ENCODE peak calls at places on chromosomes 3 and 15, in four cellular contexts. W, K, V and F are unnamed samples.
A peak's percentile ranks its signal among the peaks of the same experiment; 100 is the strongest.

GRCh38 chr3:190272747-190273146 is 49.5 kb downstream of the CLDN1 start:
- DNase-seq in W (no peak), K (no peak), V (no peak), F (no peak)

GRCh38 chr15:99452010-99452409 is 113.8 kb upstream of the MEF2A start:
- DNase-seq in W (no peak), K (no peak), V (peak; percentile 56), F (peak; percentile 4)

GRCh38 chr3:189270248-189270832 is 98.6 kb downstream of the TPRG1 start:
- DNase-seq in W (peak; percentile 32), K (peak; percentile 78), V (peak; percentile 78), F (peak; percentile 7)

GRCh38 chr3:172194702-172195392 is 155.5 kb downstream of the FNDC3B start:
- DNase-seq in W (no peak), K (no peak), V (no peak), F (no peak)

GRCh38 chr3:126557415-126557745 is 1.4 kb downstream of the C3orf22 start:
- DNase-seq in W (no peak), K (peak; percentile 3), V (peak; percentile 45), F (no peak)

GRCh38 chr15:66820474-66821258 is 118.6 kb downstream of the SMAD6 start:
- DNase-seq in W (no peak), K (no peak), V (no peak), F (no peak)

GRCh38 chr3:143604402-143604801 is 243.9 kb downstream of the SLC9A9 start:
- DNase-seq in W (no peak), K (no peak), V (no peak), F (no peak)

GRCh38 chr3:39361252-39361927 is 21.8 kb upstream of the SLC25A38 start:
- DNase-seq in W (no peak), K (no peak), V (no peak), F (no peak)

GRCh38 chr3:117454236-117454635 is 744.7 kb downstream of the TUSC7 start:
- DNase-seq in W (no peak), K (no peak), V (no peak), F (no peak)

GRCh38 chr3:73270839-73271483 is 209.5 kb downstream of the EBLN2 start:
- DNase-seq in W (no peak), K (no peak), V (no peak), F (no peak)

GRCh38 chr3:124584552-124585391 is 145.5 kb upstream of the UMPS start:
- DNase-seq in W (peak; percentile 77), K (peak; percentile 86), V (peak; percentile 93), F (peak; percentile 85)

GRCh38 chr3:99892332-99892731 is 74.7 kb downstream of the CMSS1 start:
- DNase-seq in W (no peak), K (no peak), V (no peak), F (no peak)

GRCh38 chr15:74790080-74790916 is 8.4 kb downstream of the CSK start:
- DNase-seq in W (peak; percentile 74), K (peak; percentile 68), V (peak; percentile 93), F (peak; percentile 82)

GRCh38 chr3:39903253-39903652 is 93.8 kb downstream of the MYRIP start:
- DNase-seq in W (no peak), K (no peak), V (no peak), F (no peak)

GRCh38 chr3:156873906-156874305 is 47.8 kb downstream of the LEKR1 start:
- DNase-seq in W (no peak), K (no peak), V (no peak), F (no peak)

GRCh38 chr15:33298631-33299030 is 12.1 kb upstream of the RYR3 start:
- DNase-seq in W (no peak), K (no peak), V (no peak), F (no peak)

GRCh38 chr3:7309707-7310106 is 448.8 kb downstream of the GRM7 start:
- DNase-seq in W (peak; percentile 34), K (peak; percentile 21), V (peak; percentile 81), F (peak; percentile 22)

GRCh38 chr3:48595075-48595525 is at the start of gene COL7A1:
- DNase-seq in W (no peak), K (no peak), V (no peak), F (peak; percentile 33)

GRCh38 chr15:96345560-96346389 is 15.3 kb downstream of the NR2F2 start:
- DNase-seq in W (peak; percentile 78), K (no peak), V (peak; percentile 96), F (peak; percentile 69)

GRCh38 chr3:127015282-127016042 is 32.5 kb downstream of the PLXNA1 start:
- DNase-seq in W (no peak), K (no peak), V (no peak), F (no peak)

GRCh38 chr3:31010491-31010890 is 116.0 kb upstream of the GADL1 start:
- DNase-seq in W (no peak), K (no peak), V (no peak), F (no peak)

GRCh38 chr3:26104856-26105255 is 315.0 kb downstream of the OXSM start:
- DNase-seq in W (no peak), K (no peak), V (no peak), F (peak; percentile 16)

GRCh38 chr3:173932624-173933023 is 535.1 kb downstream of the NLGN1 start:
- DNase-seq in W (no peak), K (no peak), V (no peak), F (no peak)

GRCh38 chr3:49333091-49333490 is 6.8 kb downstream of the USP4 start:
- DNase-seq in W (no peak), K (no peak), V (no peak), F (no peak)

GRCh38 chr15:59555696-59556095 is 55.9 kb upstream of the GCNT3 start:
- DNase-seq in W (no peak), K (peak; percentile 67), V (no peak), F (no peak)

GRCh38 chr3:41259449-41260062 is 60.3 kb downstream of the CTNNB1 start:
- DNase-seq in W (no peak), K (no peak), V (no peak), F (no peak)

GRCh38 chr15:101225658-101226057 is 26.2 kb downstream of the CHSY1 start:
- DNase-seq in W (no peak), K (no peak), V (no peak), F (no peak)
- H3K27ac ChIP-seq in W (no peak overlapping the region), K (no peak overlapping the region), V (no peak overlapping the region), F (no peak overlapping the region)

GRCh38 chr3:110391045-110391444 is 680.6 kb upstream of the NECTIN3 start:
- DNase-seq in W (no peak), K (no peak), V (no peak), F (no peak)

GRCh38 chr3:110389005-110389404 is 682.6 kb upstream of the NECTIN3 start:
- DNase-seq in W (no peak), K (no peak), V (no peak), F (no peak)

GRCh38 chr3:110397115-110397514 is 674.5 kb upstream of the NECTIN3 start:
- DNase-seq in W (no peak), K (no peak), V (no peak), F (no peak)

DNA sequence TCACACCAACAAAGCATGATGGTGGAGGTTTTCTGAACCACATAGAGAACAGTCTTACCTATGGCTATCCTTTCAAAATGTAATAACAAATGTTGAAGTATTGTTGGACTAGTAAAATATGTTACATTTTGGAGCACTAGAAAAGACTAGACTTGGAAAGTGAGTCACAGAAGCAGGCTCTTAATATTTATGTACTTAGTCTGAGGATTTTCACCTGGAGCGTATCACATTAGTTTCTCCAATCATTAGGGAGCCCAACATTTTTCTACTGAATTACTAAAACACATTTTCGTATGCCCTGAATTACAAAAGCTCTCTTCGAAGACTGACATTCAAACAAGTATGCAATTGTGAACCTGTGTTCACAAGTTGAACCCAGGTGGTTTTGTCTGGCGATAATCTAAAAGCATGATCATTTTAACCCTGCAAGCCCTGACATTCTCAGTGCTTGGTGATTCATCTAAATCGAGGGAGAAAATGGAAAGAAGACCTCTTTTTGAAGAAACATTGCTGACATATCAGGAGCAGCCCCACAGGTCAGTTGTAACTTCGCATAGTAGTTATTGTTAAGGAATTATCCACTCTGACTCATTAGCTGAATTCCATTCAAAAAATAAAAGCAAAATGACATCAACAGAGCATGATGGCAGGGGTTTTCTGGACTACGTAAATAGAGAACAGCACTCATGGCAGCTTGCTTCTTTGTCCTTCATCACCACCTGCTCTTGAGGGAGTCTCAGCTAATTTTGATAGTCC is 679.8 kb upstream of the NECTIN3 start:
- DNase-seq in W (no peak), K (no peak), V (no peak), F (no peak)
- H3K4me3 ChIP-seq in W (no peak overlapping the region), K (no peak overlapping the region), V (no peak overlapping the region), F (no peak overlapping the region)

GRCh38 chr3:70979983-70980645 is 603.4 kb downstream of the FOXP1 start:
- DNase-seq in W (no peak), K (no peak), V (no peak), F (no peak)
- H3K4me1 ChIP-seq in W (peaks cover 24% of the 10 kb centered on the region), K (peaks cover 8% of the 10 kb centered on the region), V (peaks cover 27% of the 10 kb centered on the region), F (peaks cover 29% of the 10 kb centered on the region)

DNA sequence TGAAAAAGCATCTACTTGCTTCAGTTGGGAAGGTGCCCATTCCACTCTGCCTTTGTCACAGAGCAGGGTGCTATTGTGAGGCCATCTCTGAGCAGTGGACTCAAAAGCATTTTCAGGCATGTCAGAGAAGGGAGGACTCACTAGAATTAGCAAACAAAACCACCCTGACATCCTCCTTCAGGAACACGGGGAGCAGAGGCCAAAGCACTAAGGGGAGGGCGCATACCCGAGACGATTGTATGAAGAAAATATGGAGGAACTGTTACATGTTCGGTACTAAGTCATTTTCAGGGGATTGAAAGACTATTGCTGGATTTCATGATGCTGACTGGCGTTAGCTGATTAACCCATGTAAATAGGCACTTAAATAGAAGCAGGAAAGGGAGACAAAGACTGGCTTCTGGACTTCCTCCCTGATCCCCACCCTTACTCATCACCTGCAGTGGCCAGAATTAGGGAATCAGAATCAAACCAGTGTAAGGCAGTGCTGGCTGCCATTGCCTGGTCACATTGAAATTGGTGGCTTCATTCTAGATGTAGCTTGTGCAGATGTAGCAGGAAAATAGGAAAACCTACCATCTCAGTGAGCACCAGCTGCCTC is 14.8 kb downstream of the THBS1 start:
- DNase-seq in W (no peak), K (peak; percentile 26), V (no peak), F (no peak)
- H3K27ac ChIP-seq in W (no peak overlapping the region), K (peak overlapping the region; percentile 86), V (no peak overlapping the region), F (no peak overlapping the region)

DNA sequence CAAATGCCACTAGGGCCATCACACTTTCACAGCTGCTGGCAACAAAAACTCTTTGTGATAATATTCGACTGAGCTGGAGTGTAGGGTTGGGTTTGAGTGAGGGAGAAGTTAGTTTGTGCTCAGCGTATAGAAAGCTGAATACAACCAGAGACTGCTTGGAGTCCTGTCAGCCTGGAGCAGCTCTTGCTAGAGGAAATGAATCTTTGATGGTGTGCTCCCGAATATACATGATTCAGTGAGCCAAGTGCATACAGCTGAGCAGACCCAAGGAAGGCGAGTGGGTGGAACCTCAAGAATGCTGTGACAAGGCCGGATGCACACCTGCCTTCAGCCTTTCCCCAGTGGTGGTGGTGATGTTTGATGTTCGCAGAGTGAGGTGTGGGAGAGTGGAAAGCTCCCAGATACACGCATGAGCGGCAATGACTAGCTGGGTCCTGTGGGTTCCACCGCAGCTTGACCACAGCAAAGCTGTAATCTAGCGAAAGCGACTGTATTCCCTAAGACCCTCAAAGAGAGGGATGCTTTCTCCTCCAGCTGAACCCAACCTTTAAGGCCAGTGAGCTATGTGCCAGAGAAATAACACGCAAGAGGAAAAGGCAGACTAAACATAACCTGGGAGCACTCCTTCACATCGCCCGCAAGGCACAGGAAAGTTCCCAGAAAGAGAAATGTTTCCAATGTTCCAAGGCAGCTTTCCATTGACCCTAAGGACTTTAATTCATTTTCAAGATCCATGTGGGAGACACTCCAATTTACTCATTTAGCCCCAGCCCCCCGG is 1.2 kb downstream of the ARHGEF3 start:
- DNase-seq in W (no peak), K (peak; percentile 45), V (peak; percentile 72), F (no peak)
- H3K4me3 ChIP-seq in W (peak overlapping the region; percentile 92), K (peak overlapping the region; percentile 49), V (peak overlapping the region; percentile 99), F (peak overlapping the region; percentile 74)